ENCODE peak calls at places on chromosomes 2 and 18, in four cellular contexts. Q, H, A and K are unnamed samples.

GRCh38 chr18:21257383-21257782 is 15.4 kb downstream of the GREB1L start:
- DNase-seq in Q (peak), H (no peak), A (no peak), K (no peak)

GRCh38 chr2:128446049-128446811 is 127.6 kb upstream of the HS6ST1 start:
- DNase-seq in Q (no peak), H (peak), A (no peak), K (no peak)

GRCh38 chr2:241000831-241001321 is 2.5 kb downstream of the SNED1 start:
- DNase-seq in Q (no peak), H (no peak), A (no peak), K (no peak)

GRCh38 chr2:196745711-196746110 is 53.8 kb downstream of the GTF3C3 start:
- DNase-seq in Q (no peak), H (no peak), A (no peak), K (no peak)

GRCh38 chr2:174873457-174873856 is 109.2 kb upstream of the CHRNA1 start:
- DNase-seq in Q (no peak), H (no peak), A (no peak), K (no peak)

GRCh38 chr18:77061946-77062517 is 70.6 kb downstream of the MBP start:
- DNase-seq in Q (no peak), H (peak), A (no peak), K (no peak)

GRCh38 chr18:22322251-22322691 is 95.4 kb downstream of the CTAGE1 start:
- DNase-seq in Q (no peak), H (no peak), A (no peak), K (no peak)

GRCh38 chr2:79887747-79888374 is 375.0 kb downstream of the CTNNA2 start:
- DNase-seq in Q (peak), H (peak), A (peak), K (peak)

GRCh38 chr2:196330645-196331044 is 159.3 kb upstream of the STK17B start:
- DNase-seq in Q (no peak), H (no peak), A (no peak), K (no peak)

GRCh38 chr2:10891848-10892247 is 19.9 kb upstream of the KCNF1 start:
- DNase-seq in Q (no peak), H (no peak), A (no peak), K (no peak)

GRCh38 chr2:174678395-174678794 is 80.8 kb upstream of the WIPF1 start:
- DNase-seq in Q (no peak), H (no peak), A (no peak), K (no peak)

GRCh38 chr2:147844691-147845607 is at the start of gene ACVR2A:
- DNase-seq in Q (peak), H (peak), A (peak), K (peak)

GRCh38 chr2:217798743-217799552 is 203.8 kb downstream of the TNS1 start:
- DNase-seq in Q (no peak), H (no peak), A (no peak), K (no peak)

GRCh38 chr2:224354631-224355211 is 47.2 kb downstream of the FAM124B start:
- DNase-seq in Q (no peak), H (no peak), A (no peak), K (no peak)

GRCh38 chr2:8606649-8607550 is 75.0 kb upstream of the ID2 start:
- DNase-seq in Q (no peak), H (no peak), A (no peak), K (no peak)

GRCh38 chr2:30267161-30267568 is 35.8 kb downstream of the LBH start:
- DNase-seq in Q (no peak), H (peak), A (no peak), K (peak)

GRCh38 chr2:30266051-30266621 is 34.8 kb downstream of the LBH start:
- DNase-seq in Q (no peak), H (no peak), A (no peak), K (no peak)

GRCh38 chr2:30266705-30267104 is 35.4 kb downstream of the LBH start:
- DNase-seq in Q (no peak), H (no peak), A (no peak), K (no peak)

GRCh38 chr2:30264236-30264635 is 32.9 kb downstream of the LBH start:
- DNase-seq in Q (no peak), H (no peak), A (no peak), K (no peak)

DNA sequence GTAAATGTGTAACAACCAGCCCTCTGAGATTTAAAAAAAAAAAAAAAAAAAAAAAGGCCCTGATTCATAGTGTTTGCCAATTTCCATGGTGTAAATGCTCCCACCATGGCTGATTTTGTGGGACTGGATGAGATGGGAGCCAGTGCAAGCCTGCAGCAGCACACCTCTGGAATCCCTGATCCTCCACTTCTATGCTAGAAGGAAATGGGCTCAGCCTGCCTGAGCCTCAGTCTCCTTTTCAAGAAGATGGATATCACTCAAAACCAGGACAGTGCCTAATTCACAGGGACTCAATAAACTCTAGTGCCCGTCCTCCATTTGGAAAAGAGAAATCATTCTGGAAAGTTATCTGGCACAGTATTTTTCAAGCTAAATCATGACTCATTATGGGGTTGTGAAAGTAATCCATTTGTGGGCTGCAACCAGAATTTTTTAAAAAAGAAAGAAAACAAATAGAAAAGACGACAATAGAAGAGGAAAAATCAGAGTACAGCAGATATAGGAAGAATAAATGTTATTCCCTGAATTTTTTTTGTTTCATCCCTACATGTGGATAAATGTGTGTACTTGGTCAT is 34.2 kb downstream of the LBH start:
- DNase-seq in Q (no peak), H (no peak), A (no peak), K (no peak)
- TF ChIP-seq ETV6 in Q (no peak), H (no peak), A (no peak), K (no peak)

GRCh38 chr18:13302611-13303267 is 84.2 kb downstream of the LDLRAD4 start:
- DNase-seq in Q (no peak), H (no peak), A (no peak), K (no peak)
- TF ChIP-seq ATF2 in Q (no peak), H (no peak), A (no peak), K (no peak)

GRCh38 chr2:41933585-41934322 is 114.1 kb upstream of the PKDCC start:
- DNase-seq in Q (no peak), H (no peak), A (no peak), K (no peak)
- TF ChIP-seq NR2C2 in Q (no peak), H (no peak), A (no peak), K (no peak)

GRCh38 chr18:46042571-46043123 is 29.4 kb downstream of the PSTPIP2 start:
- DNase-seq in Q (no peak), H (no peak), A (no peak), K (no peak)
- TF ChIP-seq ETV6 in Q (no peak), H (no peak), A (no peak), K (no peak)

GRCh38 chr2:24994325-24994724 is 22.6 kb upstream of the DNAJC27 start:
- DNase-seq in Q (no peak), H (no peak), A (no peak), K (no peak)

DNA sequence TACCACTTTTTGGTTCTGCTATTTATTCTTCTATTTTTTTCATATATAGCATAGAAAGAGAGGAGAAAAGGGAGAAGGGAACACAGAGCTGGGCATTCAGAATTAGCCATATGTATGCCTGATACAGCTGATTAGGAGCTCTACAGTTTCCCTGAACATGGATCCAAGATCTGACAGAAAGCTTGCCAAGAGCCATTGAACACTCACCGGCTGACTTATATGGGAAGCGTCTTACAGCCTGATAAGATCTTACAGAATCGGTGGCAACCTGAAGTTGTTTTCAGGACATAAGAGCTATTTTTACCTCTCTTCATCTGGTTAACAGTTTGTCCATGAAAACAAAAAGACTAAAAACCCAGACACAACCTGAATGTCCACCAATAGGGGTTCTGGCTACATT is 22.0 kb upstream of the DNAJC27 start:
- DNase-seq in Q (no peak), H (no peak), A (no peak), K (no peak)
- TF ChIP-seq ATF2 in Q (no peak), H (no peak), A (no peak), K (no peak)